ENCODE peak calls at places on chromosomes 3 and 15, in eight cellular contexts. Y is NT2/D1, P is psoas muscle, W is left ventricle myocardium inferior, C is NB4, I is fibroblast of pulmonary artery, L is transverse colon, F is bronchial epithelial cell. R is an unnamed sample.

GRCh38 chr3:129461461-129462146 is 21.6 kb downstream of the IFT122 start:
- DNase-seq in Y (no peak), P (no peak), W (peak; percentile 40), C (no peak), I (peak; percentile 69), L (no peak), F (no peak), R (no peak)

GRCh38 chr15:42329992-42330391 is 29.3 kb upstream of the CAPN3 start:
- DNase-seq in Y (no peak), P (no peak), W (no peak), C (no peak), I (no peak), L (no peak), F (no peak), R (no peak)

GRCh38 chr3:161759444-161759843 is 262.8 kb downstream of the OTOL1 start:
- DNase-seq in Y (no peak), P (no peak), W (no peak), C (no peak), I (no peak), L (no peak), F (no peak), R (no peak)

GRCh38 chr15:31378363-31378903 is 51.8 kb downstream of the KLF13 start:
- DNase-seq in Y (no peak), P (no peak), W (no peak), C (no peak), I (no peak), L (no peak), F (no peak), R (no peak)

GRCh38 chr15:85443593-85444328 is 63.4 kb downstream of the AKAP13 start:
- DNase-seq in Y (no peak), P (no peak), W (no peak), C (no peak), I (peak; percentile 65), L (no peak), F (peak; percentile 96), R (peak; percentile 76)

GRCh38 chr15:86164222-86164898 is 84.7 kb downstream of the AGBL1 start:
- DNase-seq in Y (no peak), P (peak; percentile 66), W (no peak), C (no peak), I (no peak), L (no peak), F (no peak), R (no peak)

GRCh38 chr3:183306798-183307671 is 54.0 kb downstream of the B3GNT5 start:
- DNase-seq in Y (no peak), P (peak; percentile 66), W (peak; percentile 70), C (peak; percentile 89), I (peak; percentile 67), L (peak; percentile 91), F (peak; percentile 81), R (no peak)

GRCh38 chr3:126556637-126557414 is 1.9 kb downstream of the C3orf22 start:
- DNase-seq in Y (no peak), P (no peak), W (no peak), C (no peak), I (no peak), L (peak; percentile 2), F (no peak), R (no peak)

GRCh38 chr3:148089171-148089570 is 608.5 kb upstream of the AGTR1 start:
- DNase-seq in Y (no peak), P (no peak), W (no peak), C (no peak), I (no peak), L (no peak), F (no peak), R (no peak)

GRCh38 chr3:65664927-65665326 is 373.8 kb downstream of the MAGI1 start:
- DNase-seq in Y (no peak), P (no peak), W (no peak), C (no peak), I (no peak), L (no peak), F (peak; percentile 18), R (no peak)

GRCh38 chr3:123385072-123385471 is 63.8 kb downstream of the ADCY5 start:
- DNase-seq in Y (no peak), P (no peak), W (peak; percentile 54), C (no peak), I (peak; percentile 7), L (peak; percentile 34), F (no peak), R (no peak)

GRCh38 chr15:29141206-29141907 is 128.3 kb downstream of the NSMCE3 start:
- DNase-seq in Y (no peak), P (no peak), W (no peak), C (no peak), I (no peak), L (no peak), F (peak; percentile 44), R (no peak)

GRCh38 chr3:115475178-115476041 is 147.9 kb upstream of the GAP43 start:
- DNase-seq in Y (peak; percentile 8), P (no peak), W (peak; percentile 29), C (no peak), I (no peak), L (no peak), F (no peak), R (no peak)

GRCh38 chr3:181410870-181411269 is 300.9 kb upstream of the SOX2 start:
- DNase-seq in Y (no peak), P (no peak), W (no peak), C (no peak), I (no peak), L (no peak), F (no peak), R (no peak)

GRCh38 chr3:47028146-47028545 is 48.7 kb downstream of the NBEAL2 start:
- DNase-seq in Y (no peak), P (no peak), W (no peak), C (no peak), I (no peak), L (no peak), F (no peak), R (no peak)

GRCh38 chr3:160980740-160981139 is 124.4 kb downstream of the B3GALNT1 start:
- DNase-seq in Y (no peak), P (no peak), W (no peak), C (no peak), I (no peak), L (no peak), F (no peak), R (no peak)

GRCh38 chr15:34214135-34214534 is 4.2 kb upstream of the KATNBL1 start:
- DNase-seq in Y (no peak), P (no peak), W (no peak), C (no peak), I (no peak), L (no peak), F (no peak), R (no peak)

GRCh38 chr3:153289334-153289808 is 127.3 kb downstream of the RAP2B start:
- DNase-seq in Y (no peak), P (no peak), W (no peak), C (peak; percentile 74), I (no peak), L (no peak), F (peak; percentile 70), R (no peak)

GRCh38 chr3:188401244-188401604 is 247.3 kb downstream of the LPP start:
- DNase-seq in Y (no peak), P (no peak), W (no peak), C (no peak), I (no peak), L (no peak), F (no peak), R (no peak)

GRCh38 chr3:134495980-134496379 is 10.1 kb downstream of the CEP63 start:
- DNase-seq in Y (no peak), P (no peak), W (no peak), C (no peak), I (no peak), L (no peak), F (peak; percentile 96), R (no peak)

GRCh38 chr3:42505849-42506410 is 3.5 kb downstream of the VIPR1 start:
- DNase-seq in Y (no peak), P (no peak), W (no peak), C (no peak), I (no peak), L (peak; percentile 7), F (no peak), R (no peak)

DNA sequence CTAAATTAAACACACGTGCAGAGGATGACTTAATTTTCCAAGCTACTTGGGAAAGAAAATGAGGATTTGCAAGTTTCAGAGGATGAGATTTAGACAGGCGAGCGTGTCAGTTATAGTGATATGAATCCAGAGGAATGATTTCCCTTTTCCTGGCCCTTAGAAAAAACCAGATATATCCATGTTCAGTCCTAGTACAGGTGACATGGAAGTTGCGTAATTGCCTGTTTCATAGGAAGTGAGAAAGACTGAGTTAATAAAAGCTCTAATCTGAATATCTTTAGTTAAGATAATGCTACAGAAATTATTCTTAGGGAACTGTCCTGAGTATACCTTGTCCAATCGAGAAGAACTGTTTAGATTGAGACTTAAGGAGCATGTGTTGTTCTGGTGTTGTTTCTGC is 490.5 kb downstream of the ZNF385D start:
- DNase-seq in Y (no peak), P (no peak), W (no peak), C (no peak), I (no peak), L (no peak), F (peak; percentile 6), R (no peak)
- H3K4me3 ChIP-seq in Y (no peak overlapping the region), P (no peak overlapping the region), W (no peak overlapping the region), C (no peak overlapping the region), I (no peak overlapping the region), L (no peak overlapping the region), F (no peak overlapping the region), R (no peak overlapping the region)

DNA sequence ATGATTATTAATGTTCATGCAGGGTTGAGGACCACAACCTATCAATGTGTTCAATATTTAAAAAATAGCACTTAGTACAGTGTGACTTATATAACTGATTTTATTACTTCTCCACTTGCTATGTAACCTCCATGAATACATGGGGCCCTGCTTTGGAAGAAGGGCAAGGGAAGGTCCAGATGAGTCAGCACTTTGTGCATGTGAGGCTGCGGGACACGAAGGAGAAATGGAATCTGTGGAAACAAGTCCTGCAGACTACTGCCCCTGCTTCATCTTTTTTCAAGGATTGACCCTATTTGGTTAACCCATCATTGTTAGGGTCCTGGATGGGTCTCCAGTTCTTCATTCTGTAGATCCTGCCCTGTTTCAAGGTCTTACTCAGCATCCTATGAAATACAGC is 1.6 kb downstream of the NXPE3 start:
- DNase-seq in Y (no peak), P (no peak), W (no peak), C (peak; percentile 20), I (peak; percentile 81), L (no peak), F (peak; percentile 74), R (no peak)
- H3K4me3 ChIP-seq in Y (no peak overlapping the region), P (peak overlapping the region; percentile 95), W (peak overlapping the region; percentile 86), C (no peak overlapping the region), I (peak overlapping the region; percentile 75), L (peak overlapping the region; percentile 73), F (no peak overlapping the region), R (no peak overlapping the region)

GRCh38 chr15:88644741-88645140 is 5.9 kb downstream of the ISG20 start:
- DNase-seq in Y (no peak), P (no peak), W (no peak), C (no peak), I (no peak), L (no peak), F (no peak), R (no peak)
- H3K4me3 ChIP-seq in Y (no peak overlapping the region), P (no peak overlapping the region), W (no peak overlapping the region), C (no peak overlapping the region), I (no peak overlapping the region), L (no peak overlapping the region), F (no peak overlapping the region), R (no peak overlapping the region)

DNA sequence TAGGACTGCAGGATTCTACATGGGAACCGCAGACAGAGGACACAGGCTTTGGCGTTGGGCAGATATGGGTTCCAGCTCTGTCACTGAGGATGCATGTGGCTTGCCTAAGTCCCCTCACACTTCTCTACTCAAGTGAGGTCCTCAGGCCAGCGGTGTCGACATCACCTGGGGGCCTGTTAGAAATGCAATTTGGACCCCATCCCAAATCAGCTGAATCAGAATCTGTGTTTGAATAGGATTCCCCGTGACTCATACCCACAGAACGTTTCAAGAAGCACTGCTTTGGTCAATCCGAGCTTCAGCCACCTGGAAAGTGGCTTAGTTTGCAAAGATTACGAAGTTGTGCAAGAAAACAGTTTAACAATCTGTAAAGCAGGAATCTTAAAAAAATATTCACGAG is 208.2 kb upstream of the LINGO1 start:
- DNase-seq in Y (no peak), P (no peak), W (no peak), C (no peak), I (peak; percentile 71), L (no peak), F (peak; percentile 89), R (no peak)
- H3K4me3 ChIP-seq in Y (no peak overlapping the region), P (no peak overlapping the region), W (no peak overlapping the region), C (no peak overlapping the region), I (no peak overlapping the region), L (no peak overlapping the region), F (no peak overlapping the region), R (no peak overlapping the region)

R was measured in GM12864.